ENCODE peak calls at places on chromosomes 12 and 14, in seven cellular contexts. J is WTC11; V is T47D; L is stimulated activated CD4-positive, alpha-beta T cell treated with anti-CD3 and anti-CD28 coated beads, Interleukin-15, amount 100 ng/mL, for 1 hour; C is ACHN; T is HFFc6; Q is NCI-H446. F is an unnamed sample.

GRCh38 chr12:107402041-107403022 is 283.3 kb upstream of the PWP1 start:
- DNase-seq in C (peak), J (peak), L (peak), Q (peak), V (peak), T (peak), F (peak)

GRCh38 chr14:30020271-30020670 is 92.6 kb upstream of the PRKD1 start:
- DNase-seq in V (no peak), T (no peak), J (no peak), Q (no peak), C (no peak), L (no peak), F (no peak)

GRCh38 chr12:84397279-84397678 is 515.3 kb downstream of the SLC6A15 start:
- DNase-seq in L (no peak), T (no peak), V (peak), J (no peak), Q (peak), C (peak), F (no peak)

GRCh38 chr14:41986726-41987125 is 380.1 kb downstream of the LRFN5 start:
- DNase-seq in V (no peak), L (no peak), J (no peak), C (no peak), T (no peak), Q (no peak), F (no peak)

GRCh38 chr14:38125484-38125912 is 82.2 kb upstream of the SSTR1 start:
- DNase-seq in T (peak), J (no peak), C (no peak), L (no peak), V (no peak), Q (peak), F (no peak)

GRCh38 chr12:108043750-108044149 is 85.3 kb upstream of the WSCD2 start:
- DNase-seq in T (no peak), L (no peak), C (no peak), J (no peak), V (no peak), Q (no peak), F (no peak)

GRCh38 chr14:30655658-30656057 is 33.5 kb downstream of the SCFD1 start:
- DNase-seq in Q (no peak), V (no peak), L (no peak), C (no peak), T (no peak), J (no peak), F (no peak)

GRCh38 chr12:89346741-89347324 is 5.5 kb downstream of the DUSP6 start:
- DNase-seq in T (peak), Q (peak), C (no peak), L (no peak), V (no peak), J (no peak), F (no peak)

GRCh38 chr12:6921996-6922935 is 5.5 kb upstream of the ATN1 start:
- DNase-seq in C (no peak), L (no peak), J (no peak), V (no peak), Q (no peak), T (no peak), F (no peak)

GRCh38 chr12:13127476-13127875 is 24.0 kb upstream of the GSG1 start:
- DNase-seq in C (no peak), V (no peak), J (no peak), L (no peak), Q (no peak), T (no peak), F (no peak)

GRCh38 chr14:84420236-84420635 is 1109.7 kb upstream of the FLRT2 start:
- DNase-seq in L (no peak), T (no peak), V (no peak), Q (no peak), J (no peak), C (no peak), F (no peak)

GRCh38 chr12:14157129-14157747 is 175.8 kb upstream of the GRIN2B start:
- DNase-seq in C (no peak), V (no peak), T (no peak), L (no peak), J (no peak), Q (no peak), F (no peak)

GRCh38 chr12:75783093-75783877 is 248.3 kb downstream of the PHLDA1 start:
- DNase-seq in C (no peak), V (no peak), Q (peak), L (no peak), J (no peak), T (peak), F (no peak)

GRCh38 chr14:52922656-52923055 is 28.2 kb downstream of the FERMT2 start:
- DNase-seq in Q (peak), V (peak), J (no peak), T (peak), L (no peak), C (peak), F (no peak)

GRCh38 chr14:42322486-42323284 is 716.0 kb downstream of the LRFN5 start:
- DNase-seq in C (no peak), Q (no peak), T (no peak), L (no peak), J (no peak), V (no peak), F (no peak)

GRCh38 chr12:7433276-7433822 is 10.6 kb downstream of the CD163L1 start:
- DNase-seq in V (no peak), Q (no peak), L (no peak), J (no peak), C (peak), T (peak), F (no peak)

GRCh38 chr14:102933618-102934231 is 11.3 kb downstream of the AMN start:
- DNase-seq in J (no peak), C (no peak), Q (no peak), V (no peak), T (no peak), L (no peak), F (no peak)

GRCh38 chr14:24982472-24983155 is 67.3 kb downstream of the STXBP6 start:
- DNase-seq in Q (no peak), C (no peak), J (no peak), T (peak), V (no peak), L (no peak), F (no peak)

GRCh38 chr12:4273651-4274395 is at the start of gene CCND2:
- DNase-seq in T (no peak), J (peak), C (peak), Q (peak), V (no peak), L (peak), F (peak)

GRCh38 chr12:132327351-132328171 is 1.8 kb downstream of the GALNT9 start:
- DNase-seq in T (peak), Q (no peak), L (peak), C (peak), J (no peak), V (no peak), F (no peak)

GRCh38 chr14:36747411-36748184 is 85.9 kb downstream of the PAX9 start:
- DNase-seq in V (no peak), T (peak), Q (peak), C (peak), L (no peak), J (no peak), F (no peak)

GRCh38 chr14:103743691-103744090 is 28.1 kb downstream of the ZFYVE21 start:
- DNase-seq in Q (no peak), T (no peak), C (no peak), L (no peak), V (no peak), J (no peak), F (no peak)

GRCh38 chr14:102545461-102546265 is 36.1 kb upstream of the ANKRD9 start:
- DNase-seq in L (no peak), T (no peak), V (no peak), J (peak), Q (no peak), C (no peak), F (no peak)

GRCh38 chr12:42163913-42164312 is 19.2 kb upstream of the GXYLT1 start:
- DNase-seq in Q (no peak), J (no peak), C (peak), V (no peak), L (no peak), T (no peak), F (no peak)

GRCh38 chr12:115461401-115461800 is 777.4 kb upstream of the TBX3 start:
- DNase-seq in J (no peak), Q (no peak), L (no peak), C (no peak), V (no peak), T (no peak), F (no peak)

GRCh38 chr12:64181504-64182291 is 40.4 kb downstream of the KICS2 start:
- DNase-seq in C (peak), T (peak), V (peak), L (no peak), J (peak), Q (peak), F (no peak)

GRCh38 chr14:20604291-20604690 is 13.1 kb upstream of the RNASE12 start:
- DNase-seq in V (no peak), Q (no peak), C (no peak), T (no peak), L (no peak), J (no peak), F (no peak)

GRCh38 chr14:75229923-75230792 is 48.5 kb upstream of the FOS start:
- DNase-seq in Q (no peak), V (no peak), T (peak), L (no peak), J (no peak), C (peak), F (peak)

GRCh38 chr14:99425272-99425681 is 55.4 kb downstream of the SETD3 start:
- DNase-seq in C (no peak), J (no peak), V (no peak), T (no peak), L (no peak), Q (no peak), F (no peak)

GRCh38 chr12:31773223-31773750 is 44.5 kb upstream of the AMN1 start:
- DNase-seq in V (no peak), T (no peak), Q (no peak), L (no peak), J (no peak), C (no peak), F (no peak)

GRCh38 chr12:54333420-54334034 is 8.6 kb downstream of the COPZ1 start:
- DNase-seq in L (no peak), V (no peak), C (no peak), Q (no peak), J (no peak), T (no peak), F (no peak)

GRCh38 chr12:43882578-43883178 is 46.8 kb downstream of the TMEM117 start:
- DNase-seq in V (peak), J (no peak), Q (peak), T (peak), C (peak), L (no peak), F (no peak)

GRCh38 chr14:79077096-79077495 is 906.9 kb downstream of the NRXN3 start:
- DNase-seq in T (no peak), L (no peak), C (no peak), V (no peak), J (no peak), Q (no peak), F (no peak)

GRCh38 chr14:77988966-77989365 is 181.2 kb upstream of the NRXN3 start:
- DNase-seq in L (no peak), J (no peak), Q (no peak), C (peak), V (no peak), T (peak), F (no peak)